ENCODE peak calls at places on chromosome 11, in five cellular contexts. S is right atrium auricular region, E is right lobe of liver, W is AG10803, K is HCT116. P is an unnamed sample.

GRCh38 chr11:92346220-92346619 is 121.6 kb downstream of the FAT3 start:
- DNase-seq in S (no peak), E (peak), W (no peak), K (no peak), P (no peak)

GRCh38 chr11:75248924-75249256 is 8.3 kb downstream of the TPBGL start:
- DNase-seq in S (no peak), E (no peak), W (no peak), K (no peak), P (no peak)

GRCh38 chr11:118897721-118898310 is 14.1 kb downstream of the CXCR5 start:
- DNase-seq in S (no peak), E (no peak), W (no peak), K (no peak), P (no peak)

GRCh38 chr11:210122-210802 is 2.8 kb downstream of the RIC8A start:
- DNase-seq in S (no peak), E (peak), W (peak), K (no peak), P (peak)

GRCh38 chr11:109123811-109124787 is 297.9 kb upstream of the C11orf87 start:
- DNase-seq in S (no peak), E (no peak), W (peak), K (no peak), P (peak)

GRCh38 chr11:95084509-95084908 is 5.1 kb upstream of the ENDOD1 start:
- DNase-seq in S (no peak), E (no peak), W (no peak), K (no peak), P (peak)

GRCh38 chr11:44270403-44271192 is 39.3 kb downstream of the ALX4 start:
- DNase-seq in S (no peak), E (no peak), W (peak), K (no peak), P (no peak)

GRCh38 chr11:77557553-77557952 is 32.2 kb upstream of the AQP11 start:
- DNase-seq in S (no peak), E (no peak), W (no peak), K (no peak), P (no peak)

GRCh38 chr11:32231909-32232493 is 141.1 kb downstream of the RCN1 start:
- DNase-seq in S (no peak), E (no peak), W (peak), K (peak), P (peak)

GRCh38 chr11:78310500-78310909 is 107.1 kb downstream of the GAB2 start:
- DNase-seq in S (peak), E (peak), W (peak), K (no peak), P (peak)

DNA sequence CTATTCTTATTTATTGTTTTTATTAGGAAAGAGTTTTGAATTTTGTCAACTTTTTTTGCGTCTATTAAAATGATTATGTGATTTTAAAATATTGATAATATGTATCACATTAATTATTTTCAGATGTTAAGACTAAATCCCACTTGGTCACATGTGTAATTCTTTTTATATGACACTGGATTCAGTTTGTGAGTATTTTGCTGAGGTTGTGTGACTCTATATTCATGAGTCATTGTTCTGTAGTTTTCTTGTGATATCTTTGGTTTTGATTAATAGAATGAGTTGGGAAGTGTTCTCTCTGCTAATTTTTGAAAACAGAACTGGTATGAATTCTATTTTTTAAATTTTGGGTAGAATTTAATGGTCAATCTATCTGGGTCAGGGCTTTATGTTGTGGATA is 317.9 kb downstream of the ETS1 start:
- DNase-seq in S (no peak), E (no peak), W (peak), K (no peak), P (no peak)
- TF ChIP-seq CTCF in S (no peak), E (no peak), W (no peak), K (no peak), P (no peak)

DNA sequence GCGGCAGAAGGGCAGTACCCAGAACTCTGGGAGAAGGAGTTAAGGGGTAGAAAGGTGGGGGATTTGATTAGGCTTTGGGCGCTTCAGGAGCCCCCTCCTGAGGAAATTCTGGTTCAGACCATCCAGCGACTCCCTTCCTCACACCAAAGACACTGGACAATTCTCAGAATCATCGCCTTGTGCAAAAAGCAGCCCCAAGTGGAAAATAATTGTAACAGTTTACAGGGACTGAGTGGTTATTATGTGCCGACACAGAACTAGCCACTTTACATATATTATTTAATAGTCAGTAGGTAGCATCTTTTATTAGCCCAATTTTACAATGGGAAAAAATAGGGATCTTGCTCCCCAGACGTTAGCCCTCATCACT is 667 bp upstream of the TRIM3 start:
- DNase-seq in S (no peak), E (no peak), W (no peak), K (no peak), P (no peak)
- H3K4me3 ChIP-seq in S (peak), E (peak), W (peak), K (peak), P (peak)

DNA sequence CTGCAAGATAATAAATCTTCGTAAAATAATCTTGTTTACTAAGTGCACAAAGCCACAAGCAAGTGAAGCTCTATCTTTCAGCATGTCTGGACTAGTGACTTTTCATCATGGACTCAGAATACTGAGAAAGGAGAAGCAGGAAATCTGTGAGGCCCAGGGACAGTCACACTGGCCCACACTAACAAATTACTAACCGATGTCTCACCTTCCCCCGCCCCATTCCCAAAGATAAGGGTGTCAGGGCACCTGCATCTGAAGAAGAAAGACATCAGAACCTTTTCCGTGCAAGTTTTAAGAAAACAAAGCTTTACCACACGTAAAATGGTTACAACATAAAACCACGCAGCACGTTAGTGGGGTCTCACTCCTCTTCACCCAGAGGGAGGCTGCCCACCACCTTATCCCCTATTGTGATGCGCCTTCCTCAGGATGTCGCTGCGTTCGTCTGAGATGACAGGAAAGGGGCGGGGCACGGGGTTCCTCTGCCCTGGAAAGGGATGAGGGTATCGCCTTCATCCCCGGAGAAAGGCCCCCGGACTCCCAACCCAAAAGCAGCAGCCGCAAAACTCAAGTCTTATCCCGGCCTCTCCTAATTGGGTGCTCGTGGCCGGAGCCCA is 603 bp downstream of the BTBD10 start:
- DNase-seq in S (no peak), E (peak), W (peak), K (peak), P (peak)
- TF ChIP-seq CTCF in S (no peak), E (no peak), W (peak), K (no peak), P (no peak)

DNA sequence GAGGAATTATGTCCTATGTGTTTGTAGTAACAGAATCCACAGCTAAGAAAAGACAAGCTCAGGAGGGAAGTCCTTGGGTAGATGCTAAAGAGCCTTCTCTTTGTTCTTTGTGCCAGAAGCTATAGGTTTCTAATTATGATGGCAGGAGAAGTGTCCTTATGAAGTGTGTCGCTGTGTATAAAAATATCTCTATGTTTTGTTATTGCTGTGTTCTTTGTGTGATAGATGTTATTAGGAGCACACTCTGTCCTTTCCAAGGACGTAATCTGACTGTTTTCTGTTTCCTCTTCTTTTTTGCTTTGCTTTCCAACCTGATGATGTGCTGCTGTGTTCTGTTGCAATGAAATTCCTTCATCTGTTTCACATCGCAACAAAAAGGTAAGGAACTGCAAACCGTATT is 171.9 kb downstream of the NCAM1 start:
- DNase-seq in S (no peak), E (no peak), W (no peak), K (no peak), P (no peak)
- H3K4me3 ChIP-seq in S (no peak), E (no peak), W (no peak), K (no peak), P (no peak)

GRCh38 chr11:14127679-14128078 is 165.2 kb downstream of the SPON1 start:
- DNase-seq in S (no peak), E (no peak), W (no peak), K (no peak), P (no peak)
- TF ChIP-seq CTCF in S (no peak), E (no peak), W (no peak), K (no peak), P (no peak)

P was measured in fibroblast of the aortic adventitia.